ENCODE peak calls at places on chromosomes 13 and 19, in seven cellular contexts. One of them, this sample, is unnamed.

GRCh38 chr19:28885965-28886364 is 327.0 kb downstream of the UQCRFS1 start:
- DNase-seq in stimulated activated naive CD8-positive, alpha-beta T cell treated with anti-CD3 and anti-CD28 coated beads, Interleukin-15, amount 100 ng/mL, for 72 hours: no peak
- DNase-seq in cardiac fibroblast: no peak
- DNase-seq in fibroblast of the aortic adventitia: no peak
- DNase-seq in astrocyte of the spinal cord: no peak
- DNase-seq in GM18507: no peak
- DNase-seq in heart right ventricle: no peak
- DNase-seq in this sample: no peak

GRCh38 chr19:37466798-37467607 is at the start of gene ZNF569:
- DNase-seq in stimulated activated naive CD8-positive, alpha-beta T cell treated with anti-CD3 and anti-CD28 coated beads, Interleukin-15, amount 100 ng/mL, for 72 hours: peak; percentile 89
- DNase-seq in cardiac fibroblast: peak; percentile 97
- DNase-seq in fibroblast of the aortic adventitia: peak; percentile 95
- DNase-seq in astrocyte of the spinal cord: peak; percentile 95
- DNase-seq in GM18507: peak; percentile 65
- DNase-seq in heart right ventricle: peak; percentile 93
- DNase-seq in this sample: peak; percentile 94

GRCh38 chr19:13959962-13960862 is 7.9 kb downstream of the DCAF15 start:
- DNase-seq in stimulated activated naive CD8-positive, alpha-beta T cell treated with anti-CD3 and anti-CD28 coated beads, Interleukin-15, amount 100 ng/mL, for 72 hours: no peak
- DNase-seq in cardiac fibroblast: no peak
- DNase-seq in fibroblast of the aortic adventitia: no peak
- DNase-seq in astrocyte of the spinal cord: no peak
- DNase-seq in GM18507: no peak
- DNase-seq in heart right ventricle: no peak
- DNase-seq in this sample: no peak

GRCh38 chr19:10087296-10088061 is 1.4 kb downstream of the SHFL start:
- DNase-seq in stimulated activated naive CD8-positive, alpha-beta T cell treated with anti-CD3 and anti-CD28 coated beads, Interleukin-15, amount 100 ng/mL, for 72 hours: no peak
- DNase-seq in cardiac fibroblast: no peak
- DNase-seq in fibroblast of the aortic adventitia: no peak
- DNase-seq in astrocyte of the spinal cord: no peak
- DNase-seq in GM18507: no peak
- DNase-seq in heart right ventricle: no peak
- DNase-seq in this sample: no peak

GRCh38 chr13:73934215-73934623 is 200.0 kb downstream of the KLF12 start:
- DNase-seq in stimulated activated naive CD8-positive, alpha-beta T cell treated with anti-CD3 and anti-CD28 coated beads, Interleukin-15, amount 100 ng/mL, for 72 hours: no peak
- DNase-seq in cardiac fibroblast: no peak
- DNase-seq in fibroblast of the aortic adventitia: no peak
- DNase-seq in astrocyte of the spinal cord: no peak
- DNase-seq in GM18507: no peak
- DNase-seq in heart right ventricle: no peak
- DNase-seq in this sample: no peak

GRCh38 chr13:107144432-107144831 is 576.5 kb upstream of the ARGLU1 start:
- DNase-seq in stimulated activated naive CD8-positive, alpha-beta T cell treated with anti-CD3 and anti-CD28 coated beads, Interleukin-15, amount 100 ng/mL, for 72 hours: no peak
- DNase-seq in cardiac fibroblast: peak; percentile 0
- DNase-seq in fibroblast of the aortic adventitia: no peak
- DNase-seq in astrocyte of the spinal cord: peak; percentile 13
- DNase-seq in GM18507: no peak
- DNase-seq in heart right ventricle: no peak
- DNase-seq in this sample: no peak

GRCh38 chr13:84433024-84433423 is 550.8 kb upstream of the SLITRK1 start:
- DNase-seq in stimulated activated naive CD8-positive, alpha-beta T cell treated with anti-CD3 and anti-CD28 coated beads, Interleukin-15, amount 100 ng/mL, for 72 hours: no peak
- DNase-seq in cardiac fibroblast: peak; percentile 22
- DNase-seq in fibroblast of the aortic adventitia: peak; percentile 76
- DNase-seq in astrocyte of the spinal cord: peak; percentile 78
- DNase-seq in GM18507: no peak
- DNase-seq in heart right ventricle: no peak
- DNase-seq in this sample: no peak

GRCh38 chr19:46019270-46019669 is 3.6 kb downstream of the PGLYRP1 start:
- DNase-seq in stimulated activated naive CD8-positive, alpha-beta T cell treated with anti-CD3 and anti-CD28 coated beads, Interleukin-15, amount 100 ng/mL, for 72 hours: no peak
- DNase-seq in cardiac fibroblast: no peak
- DNase-seq in fibroblast of the aortic adventitia: no peak
- DNase-seq in astrocyte of the spinal cord: no peak
- DNase-seq in GM18507: no peak
- DNase-seq in heart right ventricle: no peak
- DNase-seq in this sample: no peak

GRCh38 chr19:35879770-35880317 is 11.5 kb downstream of the APLP1 start:
- DNase-seq in stimulated activated naive CD8-positive, alpha-beta T cell treated with anti-CD3 and anti-CD28 coated beads, Interleukin-15, amount 100 ng/mL, for 72 hours: peak; percentile 80
- DNase-seq in cardiac fibroblast: peak; percentile 89
- DNase-seq in fibroblast of the aortic adventitia: peak; percentile 83
- DNase-seq in astrocyte of the spinal cord: peak; percentile 84
- DNase-seq in GM18507: no peak
- DNase-seq in heart right ventricle: peak; percentile 91
- DNase-seq in this sample: no peak

GRCh38 chr13:101291647-101292515 is 124.4 kb downstream of the NALCN start:
- DNase-seq in stimulated activated naive CD8-positive, alpha-beta T cell treated with anti-CD3 and anti-CD28 coated beads, Interleukin-15, amount 100 ng/mL, for 72 hours: no peak
- DNase-seq in cardiac fibroblast: no peak
- DNase-seq in fibroblast of the aortic adventitia: no peak
- DNase-seq in astrocyte of the spinal cord: no peak
- DNase-seq in GM18507: no peak
- DNase-seq in heart right ventricle: no peak
- DNase-seq in this sample: no peak

GRCh38 chr13:50119593-50119992 is 104.3 kb downstream of the KCNRG start:
- DNase-seq in stimulated activated naive CD8-positive, alpha-beta T cell treated with anti-CD3 and anti-CD28 coated beads, Interleukin-15, amount 100 ng/mL, for 72 hours: no peak
- DNase-seq in cardiac fibroblast: peak; percentile 68
- DNase-seq in fibroblast of the aortic adventitia: peak; percentile 38
- DNase-seq in astrocyte of the spinal cord: no peak
- DNase-seq in GM18507: no peak
- DNase-seq in heart right ventricle: no peak
- DNase-seq in this sample: no peak

GRCh38 chr13:42970824-42971669 is 21.0 kb downstream of the EPSTI1 start:
- DNase-seq in stimulated activated naive CD8-positive, alpha-beta T cell treated with anti-CD3 and anti-CD28 coated beads, Interleukin-15, amount 100 ng/mL, for 72 hours: peak; percentile 32
- DNase-seq in cardiac fibroblast: peak; percentile 36
- DNase-seq in fibroblast of the aortic adventitia: peak; percentile 51
- DNase-seq in astrocyte of the spinal cord: peak; percentile 49
- DNase-seq in GM18507: no peak
- DNase-seq in heart right ventricle: no peak
- DNase-seq in this sample: no peak

GRCh38 chr19:31160346-31160926 is 188.8 kb downstream of the TSHZ3 start:
- DNase-seq in stimulated activated naive CD8-positive, alpha-beta T cell treated with anti-CD3 and anti-CD28 coated beads, Interleukin-15, amount 100 ng/mL, for 72 hours: no peak
- DNase-seq in cardiac fibroblast: no peak
- DNase-seq in fibroblast of the aortic adventitia: peak; percentile 26
- DNase-seq in astrocyte of the spinal cord: peak; percentile 88
- DNase-seq in GM18507: no peak
- DNase-seq in heart right ventricle: no peak
- DNase-seq in this sample: no peak

GRCh38 chr13:57865600-57866294 is 234.2 kb downstream of the PCDH17 start:
- DNase-seq in stimulated activated naive CD8-positive, alpha-beta T cell treated with anti-CD3 and anti-CD28 coated beads, Interleukin-15, amount 100 ng/mL, for 72 hours: no peak
- DNase-seq in cardiac fibroblast: no peak
- DNase-seq in fibroblast of the aortic adventitia: no peak
- DNase-seq in astrocyte of the spinal cord: no peak
- DNase-seq in GM18507: no peak
- DNase-seq in heart right ventricle: no peak
- DNase-seq in this sample: no peak

GRCh38 chr13:91313103-91313502 is 34.4 kb upstream of the MIR17HG start:
- DNase-seq in stimulated activated naive CD8-positive, alpha-beta T cell treated with anti-CD3 and anti-CD28 coated beads, Interleukin-15, amount 100 ng/mL, for 72 hours: peak; percentile 12
- DNase-seq in cardiac fibroblast: peak; percentile 38
- DNase-seq in fibroblast of the aortic adventitia: peak; percentile 24
- DNase-seq in astrocyte of the spinal cord: peak; percentile 3
- DNase-seq in GM18507: no peak
- DNase-seq in heart right ventricle: no peak
- DNase-seq in this sample: no peak

GRCh38 chr19:16458391-16459128 is 13.2 kb downstream of the EPS15L1 start:
- DNase-seq in stimulated activated naive CD8-positive, alpha-beta T cell treated with anti-CD3 and anti-CD28 coated beads, Interleukin-15, amount 100 ng/mL, for 72 hours: no peak
- DNase-seq in cardiac fibroblast: no peak
- DNase-seq in fibroblast of the aortic adventitia: no peak
- DNase-seq in astrocyte of the spinal cord: no peak
- DNase-seq in GM18507: no peak
- DNase-seq in heart right ventricle: no peak
- DNase-seq in this sample: no peak

GRCh38 chr19:47227347-47228167 is 3.4 kb downstream of the BBC3 start:
- DNase-seq in stimulated activated naive CD8-positive, alpha-beta T cell treated with anti-CD3 and anti-CD28 coated beads, Interleukin-15, amount 100 ng/mL, for 72 hours: peak; percentile 77
- DNase-seq in cardiac fibroblast: peak; percentile 98
- DNase-seq in fibroblast of the aortic adventitia: peak; percentile 95
- DNase-seq in astrocyte of the spinal cord: peak; percentile 94
- DNase-seq in GM18507: no peak
- DNase-seq in heart right ventricle: peak; percentile 94
- DNase-seq in this sample: peak; percentile 45

GRCh38 chr13:30133976-30134375 is 173.4 kb downstream of the KATNAL1 start:
- DNase-seq in stimulated activated naive CD8-positive, alpha-beta T cell treated with anti-CD3 and anti-CD28 coated beads, Interleukin-15, amount 100 ng/mL, for 72 hours: no peak
- DNase-seq in cardiac fibroblast: no peak
- DNase-seq in fibroblast of the aortic adventitia: no peak
- DNase-seq in astrocyte of the spinal cord: no peak
- DNase-seq in GM18507: no peak
- DNase-seq in heart right ventricle: no peak
- DNase-seq in this sample: no peak

GRCh38 chr13:31067416-31068118 is 94.1 kb downstream of the HSPH1 start:
- DNase-seq in stimulated activated naive CD8-positive, alpha-beta T cell treated with anti-CD3 and anti-CD28 coated beads, Interleukin-15, amount 100 ng/mL, for 72 hours: no peak
- DNase-seq in cardiac fibroblast: peak; percentile 52
- DNase-seq in fibroblast of the aortic adventitia: peak; percentile 77
- DNase-seq in astrocyte of the spinal cord: peak; percentile 64
- DNase-seq in GM18507: no peak
- DNase-seq in heart right ventricle: no peak
- DNase-seq in this sample: no peak

GRCh38 chr13:76754414-76754813 is 131.8 kb downstream of the KCTD12 start:
- DNase-seq in stimulated activated naive CD8-positive, alpha-beta T cell treated with anti-CD3 and anti-CD28 coated beads, Interleukin-15, amount 100 ng/mL, for 72 hours: no peak
- DNase-seq in cardiac fibroblast: peak; percentile 93
- DNase-seq in fibroblast of the aortic adventitia: peak; percentile 79
- DNase-seq in astrocyte of the spinal cord: peak; percentile 70
- DNase-seq in GM18507: no peak
- DNase-seq in heart right ventricle: peak; percentile 81
- DNase-seq in this sample: no peak

GRCh38 chr19:38135150-38135998 is 88.6 kb downstream of the DPF1 start:
- DNase-seq in stimulated activated naive CD8-positive, alpha-beta T cell treated with anti-CD3 and anti-CD28 coated beads, Interleukin-15, amount 100 ng/mL, for 72 hours: no peak
- DNase-seq in cardiac fibroblast: no peak
- DNase-seq in fibroblast of the aortic adventitia: peak; percentile 46
- DNase-seq in astrocyte of the spinal cord: peak; percentile 11
- DNase-seq in GM18507: no peak
- DNase-seq in heart right ventricle: no peak
- DNase-seq in this sample: no peak

GRCh38 chr13:97140611-97141010 is 81.5 kb upstream of the MBNL2 start:
- DNase-seq in stimulated activated naive CD8-positive, alpha-beta T cell treated with anti-CD3 and anti-CD28 coated beads, Interleukin-15, amount 100 ng/mL, for 72 hours: no peak
- DNase-seq in cardiac fibroblast: no peak
- DNase-seq in fibroblast of the aortic adventitia: no peak
- DNase-seq in astrocyte of the spinal cord: no peak
- DNase-seq in GM18507: no peak
- DNase-seq in heart right ventricle: no peak
- DNase-seq in this sample: no peak

GRCh38 chr13:49625392-49626137 is 2.7 kb upstream of the ARL11 start:
- DNase-seq in stimulated activated naive CD8-positive, alpha-beta T cell treated with anti-CD3 and anti-CD28 coated beads, Interleukin-15, amount 100 ng/mL, for 72 hours: no peak
- DNase-seq in cardiac fibroblast: peak; percentile 26
- DNase-seq in fibroblast of the aortic adventitia: no peak
- DNase-seq in astrocyte of the spinal cord: no peak
- DNase-seq in GM18507: no peak
- DNase-seq in heart right ventricle: peak; percentile 43
- DNase-seq in this sample: no peak

GRCh38 chr13:102563267-102563666 is 33.5 kb upstream of the TPP2 start:
- DNase-seq in stimulated activated naive CD8-positive, alpha-beta T cell treated with anti-CD3 and anti-CD28 coated beads, Interleukin-15, amount 100 ng/mL, for 72 hours: no peak
- DNase-seq in cardiac fibroblast: no peak
- DNase-seq in fibroblast of the aortic adventitia: no peak
- DNase-seq in astrocyte of the spinal cord: no peak
- DNase-seq in GM18507: no peak
- DNase-seq in heart right ventricle: no peak
- DNase-seq in this sample: no peak

GRCh38 chr19:28898279-28898678 is 314.7 kb downstream of the UQCRFS1 start:
- DNase-seq in stimulated activated naive CD8-positive, alpha-beta T cell treated with anti-CD3 and anti-CD28 coated beads, Interleukin-15, amount 100 ng/mL, for 72 hours: no peak
- DNase-seq in cardiac fibroblast: no peak
- DNase-seq in fibroblast of the aortic adventitia: no peak
- DNase-seq in astrocyte of the spinal cord: no peak
- DNase-seq in GM18507: no peak
- DNase-seq in heart right ventricle: no peak
- DNase-seq in this sample: no peak

GRCh38 chr13:19586904-19587634 is 25.7 kb upstream of the TPTE2 start:
- DNase-seq in stimulated activated naive CD8-positive, alpha-beta T cell treated with anti-CD3 and anti-CD28 coated beads, Interleukin-15, amount 100 ng/mL, for 72 hours: peak; percentile 80
- DNase-seq in cardiac fibroblast: no peak
- DNase-seq in fibroblast of the aortic adventitia: no peak
- DNase-seq in astrocyte of the spinal cord: peak; percentile 9
- DNase-seq in GM18507: no peak
- DNase-seq in heart right ventricle: no peak
- DNase-seq in this sample: no peak

This sample was measured in NCI-H1930.